ENCODE peak calls at places on chromosomes 2 and 18, in seven cellular contexts. O, G, Q, B, S, J and N are unnamed samples.

GRCh38 chr2:100745630-100746029 is 74.3 kb upstream of the NPAS2 start:
- DNase-seq in O (no peak), G (no peak), Q (no peak), B (no peak), S (no peak), J (no peak), N (no peak)

GRCh38 chr2:17171446-17172049 is 346.7 kb downstream of the RAD51AP2 start:
- DNase-seq in O (no peak), G (peak; percentile 22), Q (no peak), B (no peak), S (no peak), J (no peak), N (peak; percentile 75)

GRCh38 chr18:74497308-74497640 is 1.1 kb downstream of the CNDP2 start:
- DNase-seq in O (no peak), G (no peak), Q (no peak), B (no peak), S (no peak), J (no peak), N (no peak)

GRCh38 chr18:58254873-58255511 is 211.0 kb downstream of the NEDD4L start:
- DNase-seq in O (peak; percentile 52), G (no peak), Q (no peak), B (peak; percentile 86), S (peak; percentile 57), J (peak; percentile 34), N (no peak)

GRCh38 chr2:118974103-118974911 is 32.3 kb downstream of the MARCO start:
- DNase-seq in O (no peak), G (no peak), Q (no peak), B (no peak), S (no peak), J (peak; percentile 43), N (peak; percentile 86)

GRCh38 chr2:238120463-238121298 is 17.8 kb upstream of the KLHL30 start:
- DNase-seq in O (no peak), G (peak; percentile 51), Q (no peak), B (peak; percentile 58), S (no peak), J (peak; percentile 29), N (no peak)

GRCh38 chr2:241300000-241300399 is 15.5 kb downstream of the HDLBP start:
- DNase-seq in O (no peak), G (no peak), Q (no peak), B (no peak), S (no peak), J (no peak), N (no peak)

GRCh38 chr2:152835674-152836073 is 117.3 kb downstream of the ARL6IP6 start:
- DNase-seq in O (no peak), G (no peak), Q (no peak), B (no peak), S (no peak), J (no peak), N (no peak)

GRCh38 chr2:39696072-39696471 is 30.4 kb downstream of the TMEM178A start:
- DNase-seq in O (no peak), G (peak; percentile 9), Q (no peak), B (no peak), S (no peak), J (no peak), N (no peak)

GRCh38 chr2:146481629-146482028 is 1363.2 kb upstream of the ACVR2A start:
- DNase-seq in O (no peak), G (no peak), Q (no peak), B (no peak), S (no peak), J (no peak), N (no peak)

GRCh38 chr2:28360066-28360741 is 32.5 kb upstream of the FOSL2 start:
- DNase-seq in O (no peak), G (no peak), Q (no peak), B (peak; percentile 37), S (no peak), J (no peak), N (peak; percentile 87)

GRCh38 chr18:69898241-69898861 is 49.3 kb downstream of the CD226 start:
- DNase-seq in O (no peak), G (no peak), Q (no peak), B (no peak), S (no peak), J (no peak), N (no peak)

GRCh38 chr2:25651066-25651465 is 22.3 kb downstream of the DTNB start:
- DNase-seq in O (no peak), G (no peak), Q (no peak), B (no peak), S (no peak), J (no peak), N (peak; percentile 24)

GRCh38 chr2:30252723-30253688 is 21.7 kb downstream of the LBH start:
- DNase-seq in O (peak; percentile 58), G (peak; percentile 61), Q (no peak), B (peak; percentile 61), S (peak; percentile 65), J (peak; percentile 71), N (peak; percentile 95)

GRCh38 chr2:238439093-238439849 is 12.5 kb downstream of the ASB1 start:
- DNase-seq in O (no peak), G (peak; percentile 89), Q (peak; percentile 10), B (no peak), S (no peak), J (peak; percentile 59), N (peak; percentile 49)

GRCh38 chr2:202842690-202843089 is 28.9 kb downstream of the ICA1L start:
- DNase-seq in O (no peak), G (no peak), Q (no peak), B (no peak), S (no peak), J (no peak), N (no peak)

GRCh38 chr18:48800877-48801727 is 149.7 kb downstream of the SMAD7 start:
- DNase-seq in O (peak; percentile 10), G (no peak), Q (no peak), B (peak; percentile 26), S (peak; percentile 4), J (no peak), N (no peak)

GRCh38 chr18:32714571-32715148 is 58.2 kb downstream of the KLHL14 start:
- DNase-seq in O (no peak), G (peak; percentile 4), Q (no peak), B (no peak), S (peak; percentile 15), J (no peak), N (peak; percentile 59)

GRCh38 chr18:72013512-72013911 is 530.6 kb downstream of the CBLN2 start:
- DNase-seq in O (no peak), G (no peak), Q (no peak), B (no peak), S (no peak), J (no peak), N (no peak)

GRCh38 chr2:103667335-103667884 is 905.6 kb downstream of the TMEM182 start:
- DNase-seq in O (no peak), G (no peak), Q (no peak), B (no peak), S (no peak), J (no peak), N (no peak)

GRCh38 chr2:60119778-60120177 is 433.7 kb downstream of the BCL11A start:
- DNase-seq in O (no peak), G (no peak), Q (no peak), B (no peak), S (no peak), J (no peak), N (no peak)

DNA sequence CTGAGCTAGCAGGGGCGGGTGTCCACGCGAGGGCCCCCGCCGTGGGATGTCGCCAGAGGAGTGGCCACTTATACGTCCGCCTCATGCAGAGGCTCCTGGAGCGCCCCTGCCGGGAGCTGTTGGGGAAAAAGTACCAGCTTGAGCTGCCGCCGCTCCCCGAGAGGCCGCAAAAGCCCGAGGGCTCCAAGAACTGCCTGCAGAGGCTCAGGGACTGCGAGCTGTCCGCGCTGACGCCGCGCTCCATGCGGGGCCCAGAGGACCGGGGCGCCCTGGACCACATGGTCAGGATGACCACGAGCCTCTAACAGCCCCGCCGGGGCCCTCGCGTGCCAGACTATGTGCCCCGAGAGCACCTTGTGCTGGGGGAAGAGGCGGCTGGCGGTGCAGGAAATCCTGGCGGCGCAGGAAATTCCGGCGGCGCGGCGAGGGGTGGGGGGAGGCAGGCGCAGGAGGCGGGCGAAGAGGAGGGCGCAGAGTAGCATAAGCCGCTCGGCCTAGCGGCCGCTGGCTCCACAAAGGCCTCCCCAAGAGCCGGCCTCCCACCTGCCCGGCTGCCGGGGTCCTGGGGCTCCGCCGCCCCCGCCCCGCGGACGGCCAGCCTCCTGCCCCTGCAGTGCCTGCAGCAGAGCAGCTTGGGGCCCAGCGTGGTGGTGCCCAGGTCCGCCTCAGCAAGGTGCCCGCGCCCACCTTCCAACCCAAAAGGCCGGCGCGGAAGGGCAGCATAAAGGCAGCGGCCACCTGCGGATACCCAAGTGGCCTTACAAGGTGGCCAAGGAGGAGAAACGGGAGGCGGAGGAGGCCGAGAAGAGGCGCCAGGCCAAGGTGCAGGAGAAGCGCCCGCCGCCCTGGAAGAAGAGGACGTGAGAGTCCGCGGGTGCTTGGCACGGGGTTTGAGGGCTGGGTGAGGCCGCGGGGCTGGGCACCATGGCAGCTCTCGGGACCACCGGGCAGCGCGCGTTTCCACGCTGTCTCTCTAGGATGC is 42.1 kb upstream of the TRIM43B start:
- DNase-seq in O (peak; percentile 75), G (peak; percentile 81), Q (peak; percentile 37), B (peak; percentile 74), S (peak; percentile 75), J (peak; percentile 75), N (peak; percentile 27)
- H3K4me3 ChIP-seq in O (peak overlapping the region; percentile 87), G (peak overlapping the region; percentile 96), Q (peak overlapping the region; percentile 78), B (peak overlapping the region; percentile 71), S (peak overlapping the region; percentile 81), J (peak overlapping the region; percentile 65), N (no peak overlapping the region)

GRCh38 chr2:54572262-54572635 is 116.1 kb downstream of the SPTBN1 start:
- DNase-seq in O (no peak), G (peak; percentile 58), Q (peak; percentile 46), B (no peak), S (no peak), J (no peak), N (peak; percentile 48)
- H3K4me3 ChIP-seq in O (peak overlapping the region; percentile 3), G (peak overlapping the region; percentile 38), Q (peak overlapping the region; percentile 93), B (no peak overlapping the region), S (no peak overlapping the region), J (no peak overlapping the region), N (no peak overlapping the region)

GRCh38 chr2:226060228-226060627 is 660.7 kb downstream of the NYAP2 start:
- DNase-seq in O (no peak), G (no peak), Q (no peak), B (no peak), S (no peak), J (no peak), N (no peak)

GRCh38 chr2:226057914-226058313 is 658.4 kb downstream of the NYAP2 start:
- DNase-seq in O (no peak), G (no peak), Q (no peak), B (no peak), S (no peak), J (no peak), N (no peak)

GRCh38 chr2:226052772-226053416 is 653.4 kb downstream of the NYAP2 start:
- DNase-seq in O (no peak), G (no peak), Q (no peak), B (no peak), S (no peak), J (no peak), N (no peak)

DNA sequence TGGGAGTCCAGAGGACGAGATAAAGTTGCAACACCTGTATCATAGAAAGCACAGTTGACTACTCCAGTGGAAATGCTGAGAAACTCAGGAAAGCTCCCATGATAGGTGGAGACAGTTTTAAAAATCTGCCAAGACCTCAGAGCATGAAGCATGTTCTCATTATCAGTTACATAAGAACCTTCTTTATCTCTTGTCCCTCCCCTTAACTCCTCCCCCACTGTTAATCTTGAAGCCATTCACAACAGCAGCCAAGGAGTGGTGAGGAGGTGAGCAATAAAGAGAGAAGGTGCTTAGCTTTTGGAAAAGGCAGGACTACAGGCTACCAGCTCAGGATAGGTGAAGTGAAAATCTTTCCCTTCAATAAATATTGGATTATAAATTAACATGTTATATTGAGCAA is 657.9 kb downstream of the NYAP2 start:
- DNase-seq in O (no peak), G (no peak), Q (no peak), B (no peak), S (no peak), J (no peak), N (no peak)
- H3K4me3 ChIP-seq in O (no peak overlapping the region), G (no peak overlapping the region), Q (no peak overlapping the region), B (no peak overlapping the region), S (no peak overlapping the region), J (no peak overlapping the region), N (no peak overlapping the region)

GRCh38 chr2:86224645-86225355 is 25.5 kb downstream of the MRPL35 start:
- DNase-seq in O (no peak), G (no peak), Q (no peak), B (no peak), S (no peak), J (peak; percentile 60), N (no peak)
- H3K4me3 ChIP-seq in O (peak overlapping the region; percentile 46), G (no peak overlapping the region), Q (no peak overlapping the region), B (peak overlapping the region; percentile 48), S (no peak overlapping the region), J (no peak overlapping the region), N (no peak overlapping the region)